ENCODE peak calls at places on chromosomes 7 and 10, in five cellular contexts. V, O, T, G and B are unnamed samples.

GRCh38 chr10:88980247-88980646 is 10.4 kb upstream of the FAS start:
- DNase-seq in G (no peak), T (no peak), V (no peak), O (no peak), B (no peak)

GRCh38 chr10:7272008-7272407 is 138.8 kb downstream of the SFMBT2 start:
- DNase-seq in G (no peak), V (no peak), O (no peak), T (no peak), B (no peak)

GRCh38 chr7:101501351-101501750 is 127.7 kb downstream of the MYL10 start:
- DNase-seq in V (no peak), T (no peak), G (no peak), O (no peak), B (no peak)

GRCh38 chr7:64602518-64602917 is 39.6 kb upstream of the ZNF680 start:
- DNase-seq in V (no peak), O (no peak), G (no peak), T (no peak), B (no peak)

GRCh38 chr10:82796510-82796909 is 921.5 kb downstream of the NRG3 start:
- DNase-seq in T (no peak), V (no peak), G (no peak), O (no peak), B (no peak)

GRCh38 chr7:50362142-50362541 is 57.6 kb downstream of the IKZF1 start:
- DNase-seq in V (no peak), G (no peak), O (no peak), T (no peak), B (no peak)

GRCh38 chr7:16915405-16915804 is 33.6 kb upstream of the AGR3 start:
- DNase-seq in O (no peak), T (no peak), V (no peak), G (no peak), B (no peak)

GRCh38 chr10:119199231-119199992 is 8.0 kb upstream of the GRK5 start:
- DNase-seq in T (peak), V (no peak), G (no peak), O (no peak), B (no peak)

GRCh38 chr10:116771101-116771705 is 28.8 kb upstream of the HSPA12A start:
- DNase-seq in O (no peak), T (peak), G (no peak), V (no peak), B (no peak)

GRCh38 chr10:52747680-52748079 is 24.9 kb downstream of the MBL2 start:
- DNase-seq in O (no peak), G (no peak), V (no peak), T (no peak), B (no peak)

GRCh38 chr7:105444342-105444938 is 55.7 kb upstream of the SRPK2 start:
- DNase-seq in G (no peak), V (no peak), T (no peak), O (no peak), B (no peak)

DNA sequence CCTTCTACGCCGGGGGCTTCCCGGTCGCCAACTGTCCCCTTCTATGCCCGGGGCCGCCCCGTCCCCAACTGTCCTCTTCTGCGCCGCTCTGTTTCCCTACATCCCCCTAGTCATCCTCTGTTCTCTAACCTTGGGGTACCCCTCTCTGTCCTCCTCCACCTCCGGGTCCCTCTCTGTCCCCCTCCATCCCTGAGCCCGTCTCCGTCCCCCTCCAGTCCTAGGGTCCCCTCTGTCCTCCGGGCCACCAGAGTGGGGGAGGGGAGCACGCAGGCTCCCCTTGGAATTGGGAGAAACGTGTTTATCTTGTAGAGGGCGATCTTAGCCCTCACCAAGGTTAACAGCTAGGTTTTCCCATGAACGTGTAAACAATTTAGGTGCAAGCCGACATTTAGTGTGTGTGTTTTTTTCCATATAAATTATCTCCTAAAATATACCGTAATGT is 861 bp upstream of the KLF6 start:
- DNase-seq in G (no peak), T (no peak), V (no peak), O (no peak), B (no peak)
- TF ChIP-seq POLR2A in G (peak), T (no peak), V (no peak), O (peak), B (no peak)

GRCh38 chr10:44398747-44399477 is 14.0 kb upstream of the CXCL12 start:
- DNase-seq in V (no peak), O (no peak), G (no peak), T (no peak), B (no peak)
- TF ChIP-seq TAF1 in V (no peak), O (no peak), G (no peak), T (no peak), B (no peak)

DNA sequence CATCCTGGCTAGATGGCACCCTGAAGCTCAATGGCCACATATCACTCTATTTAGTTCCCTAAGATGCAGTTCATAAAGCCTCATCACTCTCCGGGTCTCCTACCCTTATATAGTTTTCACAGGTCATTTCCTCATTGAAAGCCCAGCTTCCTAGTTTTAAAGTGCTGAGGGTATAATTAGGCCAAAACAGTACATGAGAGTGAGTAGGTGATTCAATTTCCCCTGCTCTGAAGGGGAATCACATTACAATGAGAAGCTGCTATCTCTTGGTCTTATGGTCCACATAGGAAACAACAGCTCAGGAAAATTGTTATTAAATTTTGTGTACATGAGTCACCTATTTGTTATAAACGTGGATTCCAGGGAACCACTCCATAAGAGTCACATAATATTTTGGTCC is 162.0 kb downstream of the SEMA3E start:
- DNase-seq in V (no peak), G (no peak), T (no peak), O (no peak), B (no peak)
- TF ChIP-seq POLR2AphosphoS5 in V (no peak), G (no peak), T (no peak), O (no peak), B (no peak)

GRCh38 chr7:148700693-148701092 is 2.0 kb downstream of the CUL1 start:
- DNase-seq in T (no peak), O (no peak), G (no peak), V (no peak), B (no peak)

GRCh38 chr7:148698397-148699023 is at the start of gene CUL1:
- DNase-seq in O (peak), T (peak), G (no peak), V (peak), B (peak)

GRCh38 chr7:148699772-148700629 is 1.3 kb downstream of the CUL1 start:
- DNase-seq in O (no peak), T (peak), V (no peak), G (no peak), B (no peak)

GRCh38 chr7:148697950-148698396 is 730 bp upstream of the CUL1 start:
- DNase-seq in V (no peak), O (no peak), T (no peak), G (no peak), B (no peak)

GRCh38 chr7:148699024-148699771 is 495 bp downstream of the CUL1 start:
- DNase-seq in G (no peak), O (peak), T (peak), V (no peak), B (peak)
- TF ChIP-seq POLR2A in G (peak), O (peak), T (peak), V (peak), B (peak)